ENCODE peak calls at places on chromosomes 1 and 21, in four cellular contexts. P, Z, L and E are unnamed samples.

GRCh38 chr1:38046333-38046883 is at the start of gene POU3F1:
- DNase-seq in Z (no peak), P (no peak), L (no peak), E (no peak)

GRCh38 chr1:98051065-98051675 is 130.3 kb upstream of the DPYD start:
- DNase-seq in L (peak), P (peak), Z (peak), E (peak)

GRCh38 chr1:155083865-155084721 is 5.5 kb downstream of the EFNA3 start:
- DNase-seq in P (peak), L (no peak), Z (no peak), E (peak)

GRCh38 chr21:43810505-43811261 is 21.3 kb downstream of the RRP1 start:
- DNase-seq in L (peak), P (peak), Z (peak), E (peak)

GRCh38 chr21:26461500-26461899 is 111.6 kb downstream of the CYYR1 start:
- DNase-seq in L (no peak), Z (no peak), P (no peak), E (no peak)

GRCh38 chr1:47180603-47181094 is 9.2 kb downstream of the PDZK1IP1 start:
- DNase-seq in Z (no peak), L (peak), P (no peak), E (no peak)

GRCh38 chr1:152029144-152029936 is 7.5 kb downstream of the S100A11 start:
- DNase-seq in P (no peak), L (peak), Z (no peak), E (no peak)

GRCh38 chr1:65108025-65108692 is 39.8 kb upstream of the AK4 start:
- DNase-seq in P (no peak), L (no peak), Z (no peak), E (no peak)

GRCh38 chr1:213604477-213604876 is 383.3 kb upstream of the PROX1 start:
- DNase-seq in P (no peak), L (no peak), Z (no peak), E (no peak)